ENCODE peak calls at places on chromosomes 4 and X, in ten cellular contexts. F is fibroblast of pulmonary artery, U is aorta, C is astrocyte of the spinal cord, O is heart left ventricle, J is lower leg skin, X is psoas muscle, R is esophagus squamous epithelium, L is ascending aorta, W is foreskin fibroblast. A is an unnamed sample.

GRCh38 chr4:147825451-147826287 is 93.8 kb downstream of the ARHGAP10 start:
- DNase-seq in W (peak; percentile 63), O (peak; percentile 70), U (peak; percentile 77), L (no peak), R (no peak), X (peak; percentile 62), F (peak; percentile 52), C (no peak), J (no peak), A (no peak)

GRCh38 chr4:34412233-34412632 is 1832.1 kb downstream of the ARAP2 start:
- DNase-seq in L (no peak), U (no peak), W (no peak), O (no peak), C (no peak), R (no peak), J (no peak), X (no peak), F (no peak), A (no peak)

GRCh38 chr4:63937961-63938360 is 471.3 kb downstream of the TECRL start:
- DNase-seq in F (peak; percentile 44), C (peak; percentile 0), J (no peak), O (no peak), R (no peak), L (no peak), X (no peak), W (no peak), U (no peak), A (no peak)

GRCh38 chr4:154692311-154692818 is 51.4 kb upstream of the LRAT start:
- DNase-seq in X (no peak), L (no peak), W (no peak), O (no peak), R (no peak), C (no peak), F (no peak), U (no peak), J (no peak), A (no peak)

GRCh38 chrX:29530520-29530919 is 684.8 kb upstream of the MAGEB2 start:
- DNase-seq in W (peak; percentile 54), L (no peak), R (no peak), J (no peak), O (no peak), C (peak; percentile 22), U (no peak), X (no peak), F (peak; percentile 70), A (no peak)

GRCh38 chrX:136438192-136438591 is 49.6 kb upstream of the BRS3 start:
- DNase-seq in F (no peak), O (no peak), W (no peak), R (no peak), X (no peak), C (no peak), U (no peak), J (no peak), L (no peak), A (no peak)

GRCh38 chr4:154868423-154869194 is 87.5 kb downstream of the RBM46 start:
- DNase-seq in L (no peak), R (no peak), C (no peak), W (no peak), F (no peak), O (no peak), X (no peak), J (no peak), U (no peak), A (no peak)

GRCh38 chr4:15455290-15455689 is 14.4 kb upstream of the CC2D2A start:
- DNase-seq in X (peak; percentile 75), O (no peak), J (peak; percentile 80), L (peak; percentile 44), R (no peak), W (peak; percentile 89), C (no peak), F (peak; percentile 82), U (no peak), A (no peak)

GRCh38 chr4:20253272-20253798 is 1.6 kb downstream of the SLIT2 start:
- DNase-seq in F (no peak), X (no peak), U (no peak), O (no peak), L (no peak), W (no peak), J (no peak), C (no peak), R (no peak), A (no peak)

GRCh38 chr4:52107336-52107735 is 56.2 kb downstream of the SPATA18 start:
- DNase-seq in C (peak; percentile 26), X (no peak), F (peak; percentile 12), L (no peak), O (no peak), J (no peak), U (no peak), R (no peak), W (peak; percentile 77), A (no peak)

GRCh38 chrX:150933945-150934350 is 35.5 kb upstream of the CD99L2 start:
- DNase-seq in X (no peak), F (no peak), J (no peak), U (no peak), O (no peak), L (no peak), C (no peak), W (no peak), R (no peak), A (no peak)

GRCh38 chr4:131450572-131451209 is 1698.4 kb upstream of the PCDH10 start:
- DNase-seq in L (no peak), X (no peak), W (no peak), O (no peak), J (no peak), R (no peak), U (no peak), C (no peak), F (no peak), A (no peak)

GRCh38 chrX:31499120-31499519 is 427.3 kb upstream of the FTHL17 start:
- DNase-seq in F (peak; percentile 69), X (no peak), O (no peak), C (peak; percentile 77), J (no peak), R (no peak), L (no peak), W (peak; percentile 37), U (no peak), A (no peak)

GRCh38 chr4:22174640-22175039 is 226.1 kb upstream of the KCNIP4 start:
- DNase-seq in J (no peak), R (no peak), X (no peak), U (no peak), F (no peak), L (no peak), W (no peak), O (no peak), C (no peak), A (no peak)

GRCh38 chr4:22179124-22179874 is 230.7 kb upstream of the KCNIP4 start:
- DNase-seq in W (peak; percentile 87), U (no peak), X (no peak), L (no peak), J (no peak), O (no peak), F (peak; percentile 90), C (peak; percentile 93), R (no peak), A (no peak)
- H3K4me3 ChIP-seq in W (no peak overlapping the region), U (no peak overlapping the region), X (no peak overlapping the region), L (no peak overlapping the region), J (no peak overlapping the region), O (no peak overlapping the region), F (no peak overlapping the region), C (no peak overlapping the region), R (no peak overlapping the region), A (no peak overlapping the region)

GRCh38 chr4:107993969-107994368 is 4.3 kb downstream of the HADH start:
- DNase-seq in J (no peak), C (no peak), R (no peak), W (no peak), L (no peak), U (no peak), F (no peak), X (no peak), O (no peak), A (no peak)
- H3K4me3 ChIP-seq in J (no peak overlapping the region), C (no peak overlapping the region), R (no peak overlapping the region), W (no peak overlapping the region), L (no peak overlapping the region), U (peak overlapping the region; percentile 3), F (no peak overlapping the region), X (peak overlapping the region; percentile 91), O (no peak overlapping the region), A (no peak overlapping the region)

GRCh38 chr4:54229631-54230478 is 762 bp downstream of the PDGFRA start:
- DNase-seq in J (no peak), F (peak; percentile 45), L (no peak), O (no peak), U (peak; percentile 84), C (peak; percentile 24), X (peak; percentile 48), R (no peak), W (peak; percentile 64), A (no peak)
- H3K4me3 ChIP-seq in J (peak overlapping the region; percentile 43), F (peak overlapping the region; percentile 98), L (peak overlapping the region; percentile 71), O (peak overlapping the region; percentile 59), U (peak overlapping the region; percentile 78), C (peak overlapping the region; percentile 66), X (peak overlapping the region; percentile 70), R (peak overlapping the region; percentile 60), W (peak overlapping the region; percentile 93), A (peak overlapping the region; percentile 32)

GRCh38 chr4:173507471-173508385 is 22.3 kb downstream of the HAND2 start:
- DNase-seq in X (no peak), W (no peak), C (no peak), R (no peak), O (no peak), L (no peak), F (no peak), J (peak; percentile 9), U (no peak), A (no peak)
- H3K4me3 ChIP-seq in X (no peak overlapping the region), W (no peak overlapping the region), C (no peak overlapping the region), R (no peak overlapping the region), O (peak overlapping the region; percentile 56), L (no peak overlapping the region), F (no peak overlapping the region), J (no peak overlapping the region), U (no peak overlapping the region), A (no peak overlapping the region)

DNA sequence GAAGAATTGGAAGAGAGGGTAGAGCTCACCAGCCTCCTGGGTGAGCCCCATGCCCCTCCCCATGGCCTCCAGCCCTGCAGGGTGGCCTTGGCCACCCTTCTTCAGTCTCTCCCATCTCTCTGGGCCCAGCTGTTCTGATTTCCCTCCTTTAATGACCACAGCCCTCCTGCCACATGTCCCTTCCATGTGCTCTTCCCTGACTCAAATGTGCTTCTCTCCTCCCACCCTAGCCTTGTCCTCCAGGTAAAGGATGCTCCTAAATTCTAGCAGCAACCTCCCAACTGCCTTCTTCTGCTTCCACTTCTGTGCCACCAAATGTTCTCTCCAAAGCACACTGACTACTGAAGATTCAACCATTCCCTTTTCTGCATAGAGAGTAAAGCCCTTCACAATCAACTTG is 83.0 kb downstream of the ADRA2C start:
- DNase-seq in O (no peak), C (no peak), U (no peak), R (no peak), W (no peak), L (no peak), J (no peak), F (no peak), X (no peak), A (no peak)
- H3K4me3 ChIP-seq in O (no peak overlapping the region), C (no peak overlapping the region), U (no peak overlapping the region), R (no peak overlapping the region), W (no peak overlapping the region), L (no peak overlapping the region), J (no peak overlapping the region), F (no peak overlapping the region), X (no peak overlapping the region), A (no peak overlapping the region)